ENCODE peak calls at places on chromosomes 1 and 21, in five cellular contexts. B is left ventricle myocardium inferior, M is K562, A is epithelial cell of proximal tubule, G is dorsolateral prefrontal cortex. D is an unnamed sample.
A peak's percentile ranks its signal among the peaks of the same experiment; 100 is the strongest.

GRCh38 chr1:84827566-84827965 is 65.4 kb downstream of the LPAR3 start:
- DNase-seq in B (no peak), M (no peak), A (no peak), G (no peak), D (no peak)

GRCh38 chr1:169550294-169550693 is 36.0 kb downstream of the F5 start:
- DNase-seq in B (no peak), M (peak; percentile 30), A (no peak), G (no peak), D (no peak)

GRCh38 chr1:208497866-208498541 is 253.8 kb upstream of the PLXNA2 start:
- DNase-seq in B (no peak), M (no peak), A (no peak), G (no peak), D (no peak)

GRCh38 chr1:27392096-27392777 is at the start of gene GPR3:
- DNase-seq in B (peak; percentile 93), M (peak; percentile 100), A (no peak), G (peak; percentile 90), D (peak; percentile 96)

GRCh38 chr1:35031103-35031452 is 667 bp downstream of the ZMYM6 start:
- DNase-seq in B (no peak), M (peak; percentile 65), A (no peak), G (no peak), D (no peak)

GRCh38 chr1:195663549-195664280 is 944.5 kb downstream of the KCNT2 start:
- DNase-seq in B (no peak), M (no peak), A (peak; percentile 32), G (peak; percentile 27), D (no peak)

GRCh38 chr1:224726783-224727182 is 110.7 kb downstream of the CNIH3 start:
- DNase-seq in B (no peak), M (no peak), A (peak; percentile 68), G (no peak), D (peak; percentile 83)

GRCh38 chr1:178933709-178934573 is 63.1 kb upstream of the ANGPTL1 start:
- DNase-seq in B (no peak), M (no peak), A (no peak), G (no peak), D (no peak)

GRCh38 chr1:21185221-21185731 is 8.6 kb upstream of the EIF4G3 start:
- DNase-seq in B (no peak), M (no peak), A (no peak), G (no peak), D (no peak)

GRCh38 chr21:20523191-20523590 is 475.0 kb upstream of the NCAM2 start:
- DNase-seq in B (no peak), M (no peak), A (no peak), G (no peak), D (no peak)

GRCh38 chr21:28396421-28396820 is 596.3 kb downstream of the LTN1 start:
- DNase-seq in B (no peak), M (no peak), A (no peak), G (no peak), D (no peak)

GRCh38 chr1:218435528-218435927 is 90.4 kb downstream of the TGFB2 start:
- DNase-seq in B (no peak), M (no peak), A (no peak), G (no peak), D (no peak)

GRCh38 chr1:99685516-99686180 is 39.7 kb downstream of the PALMD start:
- DNase-seq in B (peak; percentile 70), M (peak; percentile 48), A (peak; percentile 42), G (peak; percentile 63), D (peak; percentile 92)

GRCh38 chr1:212858461-212859265 is 588 bp downstream of the FLVCR1 start:
- DNase-seq in B (peak; percentile 16), M (peak; percentile 42), A (no peak), G (peak; percentile 29), D (no peak)

GRCh38 chr1:165753934-165754333 is 14.7 kb downstream of the TMCO1 start:
- DNase-seq in B (no peak), M (no peak), A (no peak), G (no peak), D (no peak)

GRCh38 chr1:114219247-114219872 is 65.7 kb upstream of the SYT6 start:
- DNase-seq in B (no peak), M (peak; percentile 18), A (no peak), G (no peak), D (no peak)

GRCh38 chr1:150161747-150162581 is 12.2 kb downstream of the PLEKHO1 start:
- DNase-seq in B (no peak), M (no peak), A (no peak), G (no peak), D (no peak)

GRCh38 chr21:45424854-45425795 is 20.2 kb downstream of the COL18A1 start:
- DNase-seq in B (no peak), M (no peak), A (no peak), G (no peak), D (no peak)
- H3K4me3 ChIP-seq in B (no peak overlapping the region), M (no peak overlapping the region), A (no peak overlapping the region), G (no peak overlapping the region), D (no peak overlapping the region)

DNA sequence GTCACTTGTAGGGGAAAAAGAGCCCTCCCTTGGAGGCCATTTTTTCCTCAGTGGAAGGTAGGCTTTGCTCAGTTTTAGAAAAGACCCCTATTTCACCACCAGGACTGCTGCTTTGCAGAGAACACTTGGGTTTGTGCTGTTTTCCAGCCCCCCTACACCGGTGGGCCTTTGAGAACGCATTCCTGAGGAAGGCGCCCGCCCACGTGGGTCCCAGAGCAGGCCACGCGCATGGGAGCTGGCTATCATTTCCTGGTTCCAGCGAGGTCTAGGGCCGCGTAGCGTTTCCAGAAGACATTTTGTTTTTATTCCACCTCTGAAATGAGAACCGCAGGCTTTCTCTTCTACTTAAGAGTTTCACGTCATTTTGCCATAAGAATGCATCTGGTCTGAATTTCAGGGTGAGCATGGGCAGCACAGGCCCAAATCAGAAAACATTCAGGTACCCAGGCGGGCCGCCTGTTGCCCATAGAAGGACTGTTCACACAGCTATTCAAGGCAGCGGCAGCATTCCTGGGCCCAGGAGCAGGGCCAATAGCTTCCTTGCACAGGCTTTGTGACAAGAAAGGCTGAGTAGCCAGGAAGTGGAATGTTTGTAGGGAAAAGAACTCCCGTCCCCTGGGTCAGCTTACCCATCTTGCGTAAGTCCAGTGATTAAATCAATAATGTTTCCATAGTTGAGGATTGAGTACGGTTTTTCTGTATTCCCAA is 1.3 kb upstream of the KLHL21 start:
- DNase-seq in B (peak; percentile 81), M (peak; percentile 72), A (no peak), G (no peak), D (peak; percentile 88)
- H3K4me3 ChIP-seq in B (peak overlapping the region; percentile 97), M (peak overlapping the region; percentile 89), A (peak overlapping the region; percentile 76), G (peak overlapping the region; percentile 96), D (peak overlapping the region; percentile 98)

GRCh38 chr1:76511226-76511625 is 356.1 kb upstream of the ST6GALNAC5 start:
- DNase-seq in B (no peak), M (no peak), A (no peak), G (no peak), D (no peak)
- H3K4me3 ChIP-seq in B (no peak overlapping the region), M (no peak overlapping the region), A (no peak overlapping the region), G (no peak overlapping the region), D (no peak overlapping the region)

DNA sequence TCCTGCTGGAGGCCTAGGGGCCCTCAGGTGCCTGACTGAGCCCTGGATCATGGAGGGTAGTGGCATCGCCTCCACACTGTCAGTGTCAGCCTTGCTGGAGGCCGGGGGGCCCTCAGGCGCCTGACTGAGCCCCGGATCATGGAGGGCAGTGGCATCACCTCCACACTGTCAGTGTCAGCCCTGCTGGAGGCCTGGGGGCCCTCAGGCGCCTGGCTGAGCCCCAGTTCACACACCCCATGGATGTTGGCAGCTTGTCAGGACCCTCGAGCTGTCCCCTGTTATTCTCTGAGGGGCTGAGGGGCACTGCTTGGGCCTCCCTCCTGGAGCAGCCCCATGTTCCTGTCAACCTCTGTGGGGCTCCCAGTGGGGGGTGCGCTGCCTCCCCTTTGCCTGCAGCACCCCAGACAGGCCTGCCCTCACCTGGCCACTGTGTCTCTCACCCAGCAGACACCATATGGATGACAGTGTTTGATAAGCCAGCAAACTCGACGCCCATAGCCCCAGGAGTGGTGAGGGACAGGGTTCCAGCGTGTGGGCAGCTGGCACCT is 197.6 kb downstream of the LIPI start:
- DNase-seq in B (no peak), M (no peak), A (no peak), G (no peak), D (no peak)
- H3K4me3 ChIP-seq in B (no peak overlapping the region), M (no peak overlapping the region), A (no peak overlapping the region), G (no peak overlapping the region), D (no peak overlapping the region)

GRCh38 chr21:45540601-45540970 is 1.7 kb downstream of the SLC19A1 start:
- DNase-seq in B (peak; percentile 13), M (no peak), A (no peak), G (peak; percentile 8), D (peak; percentile 62)
- H3K4me3 ChIP-seq in B (no peak overlapping the region), M (peak overlapping the region; percentile 48), A (no peak overlapping the region), G (no peak overlapping the region), D (no peak overlapping the region)

D was measured in suprapubic skin.